ENCODE peak calls at places on chromosome 22, in four cellular contexts. B is naive thymus-derived CD8-positive, alpha-beta T cell; I is GM23338; U is activated CD4-positive, alpha-beta T cell treated with anti-CD3 and anti-CD28 coated beads for 1 hour. X is an unnamed sample.
A peak's percentile ranks its signal among the peaks of the same experiment; 100 is the strongest.

GRCh38 chr22:36303874-36304273 is 50.9 kb downstream of the APOL1 start:
- DNase-seq in I (no peak), B (no peak), U (no peak), X (peak; percentile 75)

GRCh38 chr22:30047364-30047738 is 32.9 kb upstream of the HORMAD2 start:
- DNase-seq in I (peak; percentile 72), B (peak; percentile 18), U (no peak), X (no peak)

GRCh38 chr22:17665248-17665647 is 26.7 kb downstream of the BCL2L13 start:
- DNase-seq in U (no peak), I (no peak), B (no peak), X (no peak)

GRCh38 chr22:49204599-49205214 is 623.0 kb downstream of the BRD1 start:
- DNase-seq in U (no peak), I (no peak), B (no peak), X (no peak)

GRCh38 chr22:29820941-29821789 is 16.9 kb downstream of the ASCC2 start:
- DNase-seq in I (no peak), B (no peak), U (no peak), X (peak; percentile 86)

GRCh38 chr22:31090217-31091085 is 9.3 kb downstream of the SMTN start:
- DNase-seq in B (no peak), I (no peak), U (no peak), X (no peak)

GRCh38 chr22:42282943-42283287 is 12.5 kb upstream of the TCF20 start:
- DNase-seq in U (no peak), I (no peak), B (no peak), X (no peak)

GRCh38 chr22:42284643-42285181 is 14.3 kb upstream of the TCF20 start:
- DNase-seq in B (no peak), U (no peak), I (no peak), X (peak; percentile 27)

GRCh38 chr22:24208012-24208749 is 26.9 kb downstream of the SUSD2 start:
- DNase-seq in U (no peak), I (no peak), B (no peak), X (no peak)

GRCh38 chr22:23193420-23193819 is 13.1 kb downstream of the BCR start:
- DNase-seq in U (no peak), B (no peak), I (no peak), X (no peak)

GRCh38 chr22:35350539-35351503 is 30.1 kb upstream of the HMOX1 start:
- DNase-seq in I (peak; percentile 92), B (peak; percentile 81), U (peak; percentile 75), X (peak; percentile 94)

GRCh38 chr22:37290737-37291136 is 8.4 kb downstream of the CYTH4 start:
- DNase-seq in U (no peak), I (no peak), B (no peak), X (no peak)

GRCh38 chr22:38240734-38241252 is 32.0 kb downstream of the TMEM184B start:
- DNase-seq in I (peak; percentile 86), U (no peak), B (no peak), X (no peak)

GRCh38 chr22:20251981-20252380 is 16.1 kb downstream of the RTN4R start:
- DNase-seq in U (no peak), I (no peak), B (no peak), X (no peak)

GRCh38 chr22:41668971-41669911 is 19.4 kb downstream of the SNU13 start:
- DNase-seq in I (no peak), U (no peak), B (no peak), X (peak; percentile 25)

GRCh38 chr22:21734540-21735197 is 925 bp downstream of the YPEL1 start:
- DNase-seq in U (no peak), B (peak; percentile 6), I (no peak), X (no peak)

GRCh38 chr22:44932493-44932892 is 77.3 kb downstream of the PHF21B start:
- DNase-seq in U (no peak), B (no peak), I (no peak), X (no peak)

GRCh38 chr22:26735019-26735409 is 77.6 kb downstream of the MIAT start:
- DNase-seq in I (no peak), U (no peak), B (no peak), X (no peak)

GRCh38 chr22:25623310-25623734 is 58.8 kb downstream of the GRK3 start:
- DNase-seq in I (no peak), U (no peak), B (no peak), X (no peak)

GRCh38 chr22:49045276-49045675 is 782.4 kb downstream of the BRD1 start:
- DNase-seq in U (no peak), B (no peak), I (no peak), X (no peak)

GRCh38 chr22:41092847-41093371 is 517 bp downstream of the EP300 start:
- DNase-seq in U (no peak), B (peak; percentile 29), I (peak; percentile 62), X (peak; percentile 60)

GRCh38 chr22:43919106-43919965 is 4.3 kb upstream of the PNPLA3 start:
- DNase-seq in B (no peak), U (no peak), I (no peak), X (no peak)

GRCh38 chr22:42863349-42863911 is 6.4 kb upstream of the ARFGAP3 start:
- DNase-seq in U (no peak), B (no peak), I (no peak), X (no peak)